ENCODE peak calls at places on chromosomes 3 and 15, in nine cellular contexts. A is NCI-H2227 treated with DMSO at 0.1 percent for 48 hours; C is stomach; O is fibroblast of the conjunctiva; X is NCI-H1694; P is activated CD8-positive, alpha-beta memory T cell treated with anti-CD3 and anti-CD28 coated beads for 48 hours; S is activated T-cell treated with anti-CD3 and anti-CD28 coated beads, Interleukin-2, amount 50 U/mL, for 1 hour; L is ELF-1; D is Right ventricle myocardium superior. I is an unnamed sample.

GRCh38 chr15:66713843-66714508 is 11.9 kb downstream of the SMAD6 start:
- DNase-seq in A (no peak), C (no peak), O (no peak), X (no peak), P (no peak), S (no peak), L (no peak), D (no peak), I (no peak)

GRCh38 chr15:93244691-93245615 is 155.9 kb upstream of the RGMA start:
- DNase-seq in A (no peak), C (no peak), O (no peak), X (no peak), P (no peak), S (no peak), L (no peak), D (no peak), I (no peak)

GRCh38 chr3:138696661-138697370 is 88.2 kb downstream of the FAIM start:
- DNase-seq in A (no peak), C (no peak), O (no peak), X (no peak), P (no peak), S (no peak), L (no peak), D (no peak), I (no peak)

GRCh38 chr3:116939091-116939490 is 229.5 kb downstream of the TUSC7 start:
- DNase-seq in A (no peak), C (no peak), O (no peak), X (no peak), P (no peak), S (no peak), L (peak; percentile 57), D (no peak), I (no peak)

GRCh38 chr3:114668099-114668498 is 374.3 kb downstream of the TIGIT start:
- DNase-seq in A (no peak), C (no peak), O (no peak), X (no peak), P (no peak), S (no peak), L (no peak), D (no peak), I (no peak)

GRCh38 chr15:57041416-57041815 is 123.0 kb downstream of the TCF12 start:
- DNase-seq in A (no peak), C (no peak), O (no peak), X (no peak), P (no peak), S (no peak), L (no peak), D (no peak), I (no peak)

GRCh38 chr15:52252781-52253180 is 42.8 kb downstream of the MYO5C start:
- DNase-seq in A (no peak), C (no peak), O (peak; percentile 84), X (no peak), P (no peak), S (no peak), L (no peak), D (no peak), I (no peak)

GRCh38 chr3:197847866-197848401 is 56.9 kb downstream of the LRCH3 start:
- DNase-seq in A (no peak), C (no peak), O (no peak), X (no peak), P (no peak), S (no peak), L (no peak), D (no peak), I (no peak)

GRCh38 chr3:52286777-52287110 is 884 bp upstream of the GLYCTK start:
- DNase-seq in A (no peak), C (no peak), O (no peak), X (no peak), P (no peak), S (no peak), L (no peak), D (no peak), I (no peak)

GRCh38 chr3:191356586-191357439 is 26.5 kb upstream of the UTS2B start:
- DNase-seq in A (no peak), C (peak; percentile 31), O (peak; percentile 41), X (no peak), P (no peak), S (no peak), L (peak; percentile 24), D (peak; percentile 55), I (no peak)

GRCh38 chr15:89101302-89102191 is 13.3 kb downstream of the ABHD2 start:
- DNase-seq in A (no peak), C (peak; percentile 68), O (peak; percentile 87), X (no peak), P (no peak), S (no peak), L (peak; percentile 64), D (peak; percentile 72), I (no peak)

GRCh38 chr3:174125267-174125844 is 727.8 kb downstream of the NLGN1 start:
- DNase-seq in A (peak; percentile 60), C (no peak), O (peak; percentile 26), X (peak; percentile 24), P (no peak), S (no peak), L (peak; percentile 20), D (no peak), I (no peak)